ENCODE peak calls at places on chromosomes 4 and X, in eight cellular contexts. R is SK-N-SH, U is GM23338, X is HepG2, W is GM12878, V is H1, F is HCT116, N is K562. C is an unnamed sample. For H3K79me2, the result is how much of the 10 kb centered on the place peaks cover.

GRCh38 chrX:39609941-39610340 is 487.8 kb downstream of the BCOR start:
- DNase-seq in W (no peak), N (no peak), R (no peak), X (no peak), U (no peak), V (no peak), F (no peak), C (no peak)

GRCh38 chr4:77586953-77587383 is 18.7 kb upstream of the CXCL13 start:
- DNase-seq in F (no peak), V (no peak), N (no peak), W (peak), X (no peak), R (no peak), U (no peak), C (no peak)

GRCh38 chr4:107825072-107825789 is 499 bp downstream of the SGMS2 start:
- DNase-seq in U (peak), R (peak), W (no peak), V (no peak), N (no peak), F (no peak), X (no peak), C (peak)

GRCh38 chrX:50903387-50904027 is 7.0 kb upstream of the BMP15 start:
- DNase-seq in U (peak), X (peak), F (peak), W (no peak), R (peak), N (peak), V (no peak), C (peak)

GRCh38 chr4:181061787-181062186 is 1181.4 kb upstream of the TENM3 start:
- DNase-seq in U (peak), V (no peak), X (no peak), W (no peak), N (no peak), F (no peak), R (no peak), C (no peak)

GRCh38 chrX:87370865-87371264 is 146.7 kb upstream of the KLHL4 start:
- DNase-seq in U (no peak), X (no peak), R (no peak), V (no peak), F (no peak), W (no peak), N (no peak), C (no peak)

GRCh38 chr4:99587803-99588202 is 13.2 kb downstream of the MTTP start:
- DNase-seq in W (no peak), U (no peak), F (no peak), V (no peak), X (no peak), N (no peak), R (no peak), C (no peak)

GRCh38 chr4:179605196-179605595 is 2163.0 kb upstream of the AGA start:
- DNase-seq in X (no peak), F (no peak), R (no peak), V (no peak), U (no peak), N (no peak), W (no peak), C (no peak)

GRCh38 chr4:104494822-104495559 is at the start of gene CXXC4:
- DNase-seq in W (no peak), F (peak), V (peak), R (peak), N (peak), U (peak), X (peak), C (peak)

GRCh38 chr4:128863314-128864075 is 54.0 kb downstream of the JADE1 start:
- DNase-seq in N (peak), V (peak), X (peak), U (peak), F (peak), W (no peak), R (peak), C (peak)

GRCh38 chr4:3735196-3735595 is 31.0 kb upstream of the ADRA2C start:
- DNase-seq in V (no peak), U (no peak), F (no peak), N (no peak), R (no peak), X (no peak), W (no peak), C (no peak)

GRCh38 chr4:3736290-3736689 is 29.9 kb upstream of the ADRA2C start:
- DNase-seq in X (no peak), U (no peak), W (no peak), V (no peak), R (no peak), F (no peak), N (no peak), C (no peak)

GRCh38 chr4:3732076-3733028 is 33.8 kb upstream of the ADRA2C start:
- DNase-seq in W (no peak), F (no peak), R (peak), X (no peak), U (no peak), N (no peak), V (no peak), C (no peak)

GRCh38 chr4:3730422-3730821 is 35.8 kb upstream of the ADRA2C start:
- DNase-seq in U (no peak), F (no peak), R (no peak), V (no peak), N (no peak), W (no peak), X (no peak), C (no peak)

GRCh38 chr4:3733195-3733594 is 33.0 kb upstream of the ADRA2C start:
- DNase-seq in X (no peak), R (peak), F (no peak), N (no peak), V (no peak), U (no peak), W (no peak), C (no peak)
- H3K79me2 ChIP-seq in X (under half), R (under half), F (under half), N (under half), V (under half), U (under half), W (under half), C (under half)

DNA sequence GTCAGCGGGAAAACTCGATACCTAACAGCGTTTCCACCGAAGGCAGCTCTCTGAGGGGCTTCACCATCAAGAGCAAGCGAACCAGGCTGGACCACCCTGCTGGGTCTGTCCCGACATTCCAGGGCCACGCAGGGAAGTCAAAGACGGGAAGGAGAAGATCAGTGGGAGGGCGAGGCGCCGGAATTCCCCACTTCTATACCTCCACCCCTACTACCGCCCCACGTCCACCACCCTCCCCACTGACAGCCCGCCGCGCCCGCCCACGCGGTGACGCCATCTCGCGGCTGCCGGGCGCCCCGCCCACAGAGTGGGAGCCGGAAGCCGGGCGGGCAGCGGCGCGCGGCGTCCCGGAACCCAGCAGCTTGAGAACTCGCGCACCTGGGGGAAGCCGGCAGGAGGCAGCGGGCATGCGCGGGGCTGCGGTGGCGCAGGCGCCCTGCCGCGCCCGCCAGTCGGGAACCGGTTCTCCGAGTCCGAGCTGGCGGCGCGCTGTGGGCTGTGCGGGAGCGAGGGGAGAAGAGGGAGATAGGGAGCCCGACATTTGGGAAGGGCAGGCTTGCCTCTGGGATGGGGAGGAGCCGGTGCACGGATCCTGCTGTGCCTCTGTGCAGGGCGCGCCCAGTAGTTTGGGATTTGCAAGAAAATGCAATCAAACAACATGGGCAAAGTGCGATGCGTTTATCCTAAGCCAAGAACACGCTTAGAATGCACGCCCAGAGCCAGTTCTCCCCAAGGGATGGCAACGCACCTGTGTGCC is 3.2 kb upstream of the STIM2 start:
- DNase-seq in F (peak), V (peak), U (peak), R (peak), W (peak), N (peak), X (peak), C (peak)
- TF ChIP-seq POLR2AphosphoS5 in F (peak), V (no peak), U (peak), R (peak), W (peak), N (no peak), X (peak), C (no peak)

GRCh38 chrX:136246201-136246600 is 5.0 kb downstream of the MAP7D3 start:
- DNase-seq in W (no peak), N (no peak), V (no peak), F (no peak), X (no peak), U (no peak), R (no peak), C (no peak)

GRCh38 chrX:136255543-136255942 is 4.3 kb upstream of the MAP7D3 start:
- DNase-seq in R (no peak), U (no peak), F (no peak), W (no peak), V (no peak), N (no peak), X (no peak), C (no peak)

GRCh38 chrX:136251042-136251991 is at the start of gene MAP7D3:
- DNase-seq in V (peak), X (no peak), N (peak), U (peak), F (peak), W (no peak), R (peak), C (peak)

DNA sequence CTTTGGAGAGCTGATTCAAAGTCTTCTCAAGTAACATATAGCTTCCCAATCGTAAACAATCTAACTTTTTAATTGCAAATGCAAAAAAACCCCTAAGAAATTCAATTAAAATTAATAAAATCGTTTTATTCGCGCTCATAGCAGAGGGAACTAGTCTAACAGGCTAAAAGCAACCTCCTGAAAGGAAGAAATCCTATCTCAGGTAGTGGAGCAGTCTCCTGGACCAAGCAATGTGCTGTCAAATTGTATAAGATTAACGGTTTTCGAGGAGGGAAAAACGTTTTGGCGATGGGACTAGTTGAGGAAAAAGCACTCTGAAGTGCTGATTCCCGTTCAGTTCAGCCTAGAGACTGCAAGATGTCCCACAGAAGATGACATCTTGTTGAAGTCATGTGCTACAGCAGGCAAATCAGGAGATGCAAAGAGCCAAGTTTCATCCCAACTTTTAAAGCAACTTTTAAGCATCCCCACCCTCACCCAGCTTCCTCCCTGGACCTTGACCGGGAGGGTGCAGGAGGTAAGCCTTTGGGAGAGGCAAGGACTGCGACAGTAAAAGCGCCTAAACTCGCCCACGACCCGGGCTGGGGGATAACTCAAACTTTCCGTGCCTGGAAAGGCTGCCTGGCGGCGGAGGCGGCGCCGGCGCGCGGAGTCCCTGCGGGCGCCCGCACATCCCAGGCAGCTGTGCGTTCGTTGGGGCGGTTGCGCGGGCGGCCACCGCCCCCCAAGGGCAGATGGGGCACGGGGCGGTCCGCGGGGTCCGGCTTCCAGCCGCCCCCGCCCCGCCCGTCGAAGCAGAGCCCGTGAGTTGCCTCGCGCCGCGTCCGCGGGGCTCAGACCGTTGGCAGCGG is 784 bp downstream of the MAP7D3 start:
- DNase-seq in R (no peak), X (no peak), N (no peak), V (no peak), F (no peak), U (peak), W (no peak), C (peak)
- H2AFZ ChIP-seq in R (no peak), X (no peak), N (peak), V (no peak), F (no peak), U (no peak), W (peak), C (peak)

DNA sequence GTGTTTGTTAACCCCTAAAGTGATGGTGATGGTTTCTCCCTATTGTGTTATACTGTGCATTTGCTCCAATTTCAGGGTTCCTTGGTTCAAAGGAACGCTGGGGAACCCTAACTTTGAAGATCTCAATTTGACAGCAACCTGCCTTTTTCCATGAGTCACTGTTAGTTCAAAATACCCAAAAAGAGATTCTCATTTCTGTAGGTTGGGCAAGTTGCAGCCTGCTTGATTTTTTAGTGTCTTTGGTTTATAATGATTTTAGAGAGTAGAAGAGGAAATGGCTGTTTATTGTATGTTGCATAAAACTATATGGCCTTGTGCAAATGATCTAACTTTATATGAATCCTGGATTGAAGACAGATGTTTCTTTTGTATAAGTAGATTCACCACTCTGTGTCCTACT is 23.1 kb downstream of the GAB1 start:
- DNase-seq in X (no peak), N (no peak), F (no peak), R (no peak), V (no peak), W (no peak), U (no peak), C (no peak)
- H3K79me2 ChIP-seq in X (under half), N (half or more), F (under half), R (under half), V (half or more), W (under half), U (half or more), C (under half)

GRCh38 chr4:170743633-170744032 is 653.9 kb upstream of the AADAT start:
- DNase-seq in F (no peak), R (no peak), V (no peak), W (no peak), U (no peak), X (peak), N (no peak), C (no peak)

GRCh38 chr4:170736710-170737109 is 647.0 kb upstream of the AADAT start:
- DNase-seq in V (no peak), W (no peak), X (no peak), N (no peak), F (no peak), U (no peak), R (no peak), C (no peak)

GRCh38 chr4:170741856-170742255 is 652.1 kb upstream of the AADAT start:
- DNase-seq in W (no peak), V (no peak), U (no peak), F (no peak), X (no peak), N (no peak), R (no peak), C (no peak)
- TF ChIP-seq POLR2AphosphoS5 in W (no peak), V (no peak), U (no peak), F (no peak), X (no peak), N (no peak), R (no peak), C (no peak)

DNA sequence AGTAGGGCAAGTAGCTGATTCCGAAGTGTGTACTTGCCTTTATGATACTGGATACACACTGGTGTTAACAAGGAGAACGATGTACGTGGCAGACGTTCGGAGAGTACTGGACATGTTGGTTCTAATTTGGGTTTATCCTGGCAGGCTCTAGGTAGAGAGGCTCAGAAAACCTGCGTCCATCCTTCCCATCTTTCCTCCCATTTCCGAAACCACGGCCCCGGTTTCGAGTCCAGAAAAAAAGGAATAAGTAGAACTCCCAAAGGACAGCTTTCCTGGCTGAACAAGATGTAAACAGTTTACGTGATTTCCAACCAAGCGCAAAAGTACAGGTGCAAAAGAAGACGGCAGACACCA is 324 bp upstream of the SLC30A9 start:
- DNase-seq in U (no peak), V (no peak), W (no peak), F (no peak), X (no peak), R (no peak), N (peak), C (no peak)
- H2AFZ ChIP-seq in U (peak), V (peak), W (peak), F (peak), X (peak), R (peak), N (peak), C (peak)

DNA sequence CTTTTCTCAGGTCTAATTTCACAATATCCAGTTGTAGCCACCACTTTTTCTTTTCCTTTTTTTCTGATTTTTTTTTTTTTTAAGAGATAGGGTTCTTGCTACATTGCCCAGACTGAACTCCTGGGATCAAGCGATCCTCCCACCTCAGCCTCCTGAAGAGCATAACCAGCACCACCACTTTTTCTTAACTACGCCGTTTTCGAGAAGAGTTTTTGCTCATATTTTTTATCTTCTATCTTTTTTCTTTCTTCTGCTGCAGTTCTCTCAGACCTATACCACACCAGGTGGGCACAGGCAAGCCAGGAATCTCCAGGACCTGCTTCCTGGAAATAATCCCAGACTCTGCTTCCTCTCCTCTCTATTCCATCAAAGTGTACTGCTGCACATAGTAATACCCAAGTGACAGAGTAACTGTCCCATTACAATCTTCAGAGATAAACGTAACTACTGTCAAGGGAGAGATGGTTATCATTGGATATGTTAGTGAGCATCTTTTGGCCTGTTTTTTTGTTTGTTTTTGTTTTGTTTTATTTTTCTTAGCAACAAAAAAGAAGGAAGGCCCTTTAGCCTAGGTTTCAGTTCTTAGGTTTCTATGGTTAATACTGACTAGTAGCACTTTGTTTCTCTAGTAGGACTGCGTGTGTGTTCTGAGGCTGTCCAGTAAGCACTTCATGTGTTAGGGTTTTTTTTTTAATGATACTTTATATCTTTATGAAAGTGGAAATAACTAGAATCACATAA is 59.2 kb upstream of the TXK start:
- DNase-seq in X (no peak), F (no peak), N (no peak), U (no peak), V (no peak), W (no peak), R (no peak), C (no peak)
- H3K79me2 ChIP-seq in X (under half), F (under half), N (under half), U (under half), V (under half), W (half or more), R (under half), C (under half)

GRCh38 chr4:123587983-123588494 is 191.4 kb downstream of the SPRY1 start:
- DNase-seq in U (no peak), W (no peak), X (peak), R (peak), N (no peak), V (no peak), F (peak), C (peak)
- TF ChIP-seq POLR2AphosphoS5 in U (no peak), W (no peak), X (no peak), R (no peak), N (no peak), V (no peak), F (peak), C (no peak)

DNA sequence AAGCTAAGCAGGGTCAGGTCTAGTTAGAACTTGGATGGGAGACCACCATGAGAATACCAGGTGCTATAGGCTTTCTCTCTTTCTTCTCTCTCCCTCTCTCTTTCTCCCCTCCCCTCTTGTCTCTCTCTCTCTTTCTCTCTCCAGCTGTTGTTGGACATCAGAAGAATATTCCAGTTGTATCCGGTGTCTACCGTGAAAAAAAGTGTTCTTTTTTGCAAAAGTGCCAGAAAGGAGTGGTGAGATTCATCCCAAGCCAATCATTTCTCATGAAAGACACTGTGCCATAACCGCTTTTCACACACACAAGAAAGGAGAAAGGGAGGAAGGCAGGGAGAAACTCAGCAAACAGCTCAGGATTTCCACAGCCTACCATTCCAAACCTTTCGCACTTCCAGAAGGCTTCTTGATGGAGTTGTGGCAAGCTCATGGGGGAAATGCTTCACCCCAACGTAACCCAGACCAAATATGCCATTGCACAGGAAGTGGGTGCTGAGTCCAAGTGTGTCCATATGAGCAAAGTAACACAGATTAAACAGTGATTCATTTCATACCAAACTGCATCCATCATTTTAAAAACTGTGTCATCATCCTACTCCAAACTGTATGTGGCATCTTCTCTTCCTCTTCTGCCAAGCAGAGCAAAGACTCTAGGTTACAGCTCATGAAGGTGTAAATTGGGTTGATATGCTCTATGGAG is 224.0 kb downstream of the APBB2 start:
- DNase-seq in V (no peak), W (peak), N (no peak), U (no peak), X (peak), R (no peak), F (peak), C (peak)
- H2AFZ ChIP-seq in V (no peak), W (peak), N (no peak), U (no peak), X (no peak), R (no peak), F (no peak), C (no peak)

GRCh38 chr4:118833192-118833820 is 2.6 kb downstream of the SEC24D start:
- DNase-seq in F (no peak), V (no peak), R (no peak), W (no peak), X (no peak), N (no peak), U (no peak), C (no peak)

GRCh38 chr4:118835896-118836762 is at the start of gene SEC24D:
- DNase-seq in W (no peak), N (peak), F (peak), U (peak), X (peak), V (peak), R (peak), C (peak)

GRCh38 chr4:118836763-118837507 is 1.0 kb upstream of the SEC24D start:
- DNase-seq in R (no peak), F (no peak), N (no peak), X (no peak), U (no peak), W (no peak), V (no peak), C (no peak)

GRCh38 chr4:118834070-118834469 is 1.9 kb downstream of the SEC24D start:
- DNase-seq in U (no peak), X (no peak), F (no peak), N (no peak), W (no peak), V (no peak), R (peak), C (no peak)

GRCh38 chr4:118834960-118835895 is 698 bp downstream of the SEC24D start:
- DNase-seq in R (peak), V (no peak), N (peak), F (peak), U (peak), X (peak), W (peak), C (peak)
- H3K79me2 ChIP-seq in R (half or more), V (half or more), N (under half), F (under half), U (half or more), X (under half), W (under half), C (half or more)